ENCODE peak calls at places on chromosome 1, in six cellular contexts. Y is stimulated activated CD8-positive, alpha-beta memory T cell treated with anti-CD3 and anti-CD28 coated beads, Interleukin-2, amount 100 ng/mL, for 1 hour; S is HFF-Myc; Z is RPMI8226; Q is amniotic stem cell; N is activated naive CD4-positive, alpha-beta T cell treated with anti-CD3 and anti-CD28 coated beads, Interleukin-2, amount 50 U/mL, for 16 hours. P is an unnamed sample.
A peak's percentile ranks its signal among the peaks of the same experiment; 100 is the strongest.

GRCh38 chr1:35640380-35641232 is 720 bp downstream of the PSMB2 start:
- DNase-seq in N (no peak), Q (no peak), Z (no peak), Y (no peak), S (no peak), P (no peak)

GRCh38 chr1:2046225-2046917 is 3.8 kb upstream of the PRKCZ start:
- DNase-seq in Q (no peak), N (peak; percentile 41), Z (peak; percentile 81), S (no peak), Y (no peak), P (peak; percentile 43)

GRCh38 chr1:46603481-46603857 is 599 bp downstream of the MKNK1 start:
- DNase-seq in Q (no peak), Z (no peak), S (no peak), N (no peak), Y (no peak), P (no peak)

GRCh38 chr1:200535605-200536004 is 84.9 kb downstream of the KIF14 start:
- DNase-seq in Z (peak; percentile 67), Y (no peak), N (peak; percentile 17), S (no peak), Q (no peak), P (no peak)

GRCh38 chr1:161037661-161038522 is 872 bp downstream of the TSTD1 start:
- DNase-seq in N (no peak), S (no peak), Y (no peak), Z (no peak), Q (no peak), P (no peak)

GRCh38 chr1:71641903-71642302 is 561.1 kb upstream of the ZRANB2 start:
- DNase-seq in Q (no peak), N (no peak), Y (no peak), S (no peak), Z (no peak), P (no peak)

GRCh38 chr1:9009438-9010366 is 16.5 kb downstream of the SLC2A7 start:
- DNase-seq in S (no peak), Y (peak; percentile 2), N (peak; percentile 32), Z (peak; percentile 54), Q (no peak), P (no peak)

GRCh38 chr1:24952413-24952841 is 22.4 kb upstream of the RUNX3 start:
- DNase-seq in N (no peak), Y (no peak), Q (no peak), S (no peak), Z (peak; percentile 73), P (no peak)

GRCh38 chr1:159598196-159598595 is 10.6 kb downstream of the APCS start:
- DNase-seq in N (no peak), Y (no peak), S (peak; percentile 11), Q (peak; percentile 77), Z (no peak), P (no peak)

GRCh38 chr1:228163004-228163753 is 2.4 kb upstream of the IBA57 start:
- DNase-seq in N (no peak), Z (no peak), S (no peak), Q (no peak), Y (no peak), P (no peak)

GRCh38 chr1:156478250-156478627 is 22.3 kb downstream of the MEF2D start:
- DNase-seq in Q (no peak), S (no peak), Y (no peak), Z (no peak), N (no peak), P (no peak)

GRCh38 chr1:26318338-26319064 is 743 bp downstream of the CD52 start:
- DNase-seq in S (no peak), N (no peak), Q (no peak), Z (no peak), Y (no peak), P (no peak)

GRCh38 chr1:28602536-28603439 is 10.7 kb downstream of the RAB42 start:
- DNase-seq in Q (peak; percentile 83), Y (no peak), S (peak; percentile 61), N (peak; percentile 29), Z (peak; percentile 56), P (no peak)

GRCh38 chr1:213065800-213066199 is 14.8 kb downstream of the RPS6KC1 start:
- DNase-seq in S (no peak), Z (no peak), Q (no peak), Y (no peak), N (no peak), P (no peak)

GRCh38 chr1:213032651-213033050 is 17.0 kb upstream of the ANGEL2 start:
- DNase-seq in Z (no peak), Q (no peak), N (no peak), Y (no peak), S (no peak), P (no peak)

GRCh38 chr1:53552981-53553733 is 94.0 kb downstream of the DMRTB1 start:
- DNase-seq in N (no peak), Q (no peak), Z (no peak), Y (no peak), S (no peak), P (no peak)

GRCh38 chr1:227899820-227900449 is 47.8 kb downstream of the WNT9A start:
- DNase-seq in Y (no peak), S (no peak), Z (no peak), Q (no peak), N (peak; percentile 2), P (no peak)

P was measured in activated CD4-positive, CD25-positive, alpha-beta regulatory T cell.